ENCODE peak calls at places on chromosomes 13 and 19, in five cellular contexts. One of them, this sample, is unnamed.

GRCh38 chr19:2578911-2579677 is 103.2 kb downstream of the GADD45B start:
- DNase-seq in heart left ventricle: peak
- DNase-seq in MG63: peak
- DNase-seq in choroid plexus epithelial cell: peak
- DNase-seq in ascending aorta: peak
- DNase-seq in this sample: peak

GRCh38 chr13:31477961-31478360 is 261.4 kb upstream of the RXFP2 start:
- DNase-seq in heart left ventricle: no peak
- DNase-seq in MG63: peak
- DNase-seq in choroid plexus epithelial cell: peak
- DNase-seq in ascending aorta: no peak
- DNase-seq in this sample: no peak

GRCh38 chr13:113537205-113537604 is 46.7 kb upstream of the DCUN1D2 start:
- DNase-seq in heart left ventricle: no peak
- DNase-seq in MG63: no peak
- DNase-seq in choroid plexus epithelial cell: no peak
- DNase-seq in ascending aorta: no peak
- DNase-seq in this sample: no peak

GRCh38 chr19:3855321-3855720 is 13.5 kb downstream of the ZFR2 start:
- DNase-seq in heart left ventricle: no peak
- DNase-seq in MG63: no peak
- DNase-seq in choroid plexus epithelial cell: no peak
- DNase-seq in ascending aorta: no peak
- DNase-seq in this sample: peak

GRCh38 chr13:95834134-95834765 is 157.3 kb downstream of the DNAJC3 start:
- DNase-seq in heart left ventricle: peak
- DNase-seq in MG63: peak
- DNase-seq in choroid plexus epithelial cell: peak
- DNase-seq in ascending aorta: no peak
- DNase-seq in this sample: peak

GRCh38 chr13:21322304-21322965 is 136.7 kb downstream of the ZDHHC20 start:
- DNase-seq in heart left ventricle: no peak
- DNase-seq in MG63: no peak
- DNase-seq in choroid plexus epithelial cell: no peak
- DNase-seq in ascending aorta: no peak
- DNase-seq in this sample: no peak

GRCh38 chr13:73060251-73061160 is 1.7 kb downstream of the KLF5 start:
- DNase-seq in heart left ventricle: peak
- DNase-seq in MG63: peak
- DNase-seq in choroid plexus epithelial cell: peak
- DNase-seq in ascending aorta: peak
- DNase-seq in this sample: peak

GRCh38 chr19:35786299-35787160 is 11.2 kb downstream of the ARHGAP33 start:
- DNase-seq in heart left ventricle: no peak
- DNase-seq in MG63: no peak
- DNase-seq in choroid plexus epithelial cell: no peak
- DNase-seq in ascending aorta: no peak
- DNase-seq in this sample: no peak

GRCh38 chr13:60494296-60494695 is 97.3 kb downstream of the TDRD3 start:
- DNase-seq in heart left ventricle: no peak
- DNase-seq in MG63: no peak
- DNase-seq in choroid plexus epithelial cell: no peak
- DNase-seq in ascending aorta: no peak
- DNase-seq in this sample: no peak

GRCh38 chr13:73365240-73365639 is 306.4 kb downstream of the KLF5 start:
- DNase-seq in heart left ventricle: no peak
- DNase-seq in MG63: no peak
- DNase-seq in choroid plexus epithelial cell: no peak
- DNase-seq in ascending aorta: no peak
- DNase-seq in this sample: no peak

GRCh38 chr13:78187781-78188180 is 269.1 kb upstream of the EDNRB start:
- DNase-seq in heart left ventricle: no peak
- DNase-seq in MG63: no peak
- DNase-seq in choroid plexus epithelial cell: no peak
- DNase-seq in ascending aorta: no peak
- DNase-seq in this sample: no peak

GRCh38 chr19:48123907-48124675 is 13.5 kb upstream of the PLA2G4C start:
- DNase-seq in heart left ventricle: no peak
- DNase-seq in MG63: peak
- DNase-seq in choroid plexus epithelial cell: peak
- DNase-seq in ascending aorta: no peak
- DNase-seq in this sample: no peak

GRCh38 chr13:79287994-79288795 is 117.9 kb downstream of the RBM26 start:
- DNase-seq in heart left ventricle: no peak
- DNase-seq in MG63: no peak
- DNase-seq in choroid plexus epithelial cell: no peak
- DNase-seq in ascending aorta: no peak
- DNase-seq in this sample: no peak

GRCh38 chr19:13195678-13196077 is 45.5 kb downstream of the IER2 start:
- DNase-seq in heart left ventricle: no peak
- DNase-seq in MG63: no peak
- DNase-seq in choroid plexus epithelial cell: no peak
- DNase-seq in ascending aorta: no peak
- DNase-seq in this sample: peak

GRCh38 chr13:42498521-42498920 is 75.4 kb upstream of the TNFSF11 start:
- DNase-seq in heart left ventricle: no peak
- DNase-seq in MG63: no peak
- DNase-seq in choroid plexus epithelial cell: peak
- DNase-seq in ascending aorta: no peak
- DNase-seq in this sample: peak

GRCh38 chr19:3606690-3607289 is at the start of gene TBXA2R:
- DNase-seq in heart left ventricle: peak
- DNase-seq in MG63: peak
- DNase-seq in choroid plexus epithelial cell: peak
- DNase-seq in ascending aorta: peak
- DNase-seq in this sample: no peak

GRCh38 chr19:8459095-8459494 is 14.3 kb downstream of the HNRNPM start:
- DNase-seq in heart left ventricle: no peak
- DNase-seq in MG63: no peak
- DNase-seq in choroid plexus epithelial cell: peak
- DNase-seq in ascending aorta: no peak
- DNase-seq in this sample: no peak

GRCh38 chr13:85363504-85363903 is 435.7 kb downstream of the SLITRK6 start:
- DNase-seq in heart left ventricle: no peak
- DNase-seq in MG63: no peak
- DNase-seq in choroid plexus epithelial cell: no peak
- DNase-seq in ascending aorta: no peak
- DNase-seq in this sample: no peak

GRCh38 chr13:85368686-85369085 is 430.5 kb downstream of the SLITRK6 start:
- DNase-seq in heart left ventricle: no peak
- DNase-seq in MG63: no peak
- DNase-seq in choroid plexus epithelial cell: no peak
- DNase-seq in ascending aorta: no peak
- DNase-seq in this sample: no peak

GRCh38 chr13:85367887-85368286 is 431.3 kb downstream of the SLITRK6 start:
- DNase-seq in heart left ventricle: no peak
- DNase-seq in MG63: no peak
- DNase-seq in choroid plexus epithelial cell: peak
- DNase-seq in ascending aorta: no peak
- DNase-seq in this sample: no peak

GRCh38 chr13:85362980-85363379 is 436.2 kb downstream of the SLITRK6 start:
- DNase-seq in heart left ventricle: no peak
- DNase-seq in MG63: no peak
- DNase-seq in choroid plexus epithelial cell: no peak
- DNase-seq in ascending aorta: peak
- DNase-seq in this sample: no peak

GRCh38 chr13:85366759-85367417 is 432.3 kb downstream of the SLITRK6 start:
- DNase-seq in heart left ventricle: no peak
- DNase-seq in MG63: no peak
- DNase-seq in choroid plexus epithelial cell: peak
- DNase-seq in ascending aorta: no peak
- DNase-seq in this sample: no peak
- H3K4me3 ChIP-seq in heart left ventricle: no peak
- H3K4me3 ChIP-seq in MG63: no peak
- H3K4me3 ChIP-seq in choroid plexus epithelial cell: no peak
- H3K4me3 ChIP-seq in ascending aorta: no peak
- H3K4me3 ChIP-seq in this sample: no peak

GRCh38 chr13:75637101-75637774 is 1.1 kb downstream of the LMO7 start:
- DNase-seq in heart left ventricle: no peak
- DNase-seq in MG63: peak
- DNase-seq in choroid plexus epithelial cell: peak
- DNase-seq in ascending aorta: no peak
- DNase-seq in this sample: no peak

GRCh38 chr13:75639426-75639825 is 3.3 kb downstream of the LMO7 start:
- DNase-seq in heart left ventricle: no peak
- DNase-seq in MG63: no peak
- DNase-seq in choroid plexus epithelial cell: no peak
- DNase-seq in ascending aorta: no peak
- DNase-seq in this sample: no peak

GRCh38 chr13:75635101-75635620 is 969 bp upstream of the LMO7 start:
- DNase-seq in heart left ventricle: no peak
- DNase-seq in MG63: peak
- DNase-seq in choroid plexus epithelial cell: peak
- DNase-seq in ascending aorta: no peak
- DNase-seq in this sample: no peak

GRCh38 chr13:75635621-75636338 is at the start of gene LMO7:
- DNase-seq in heart left ventricle: peak
- DNase-seq in MG63: peak
- DNase-seq in choroid plexus epithelial cell: peak
- DNase-seq in ascending aorta: peak
- DNase-seq in this sample: peak

GRCh38 chr13:75636339-75637095 is 387 bp downstream of the LMO7 start:
- DNase-seq in heart left ventricle: no peak
- DNase-seq in MG63: peak
- DNase-seq in choroid plexus epithelial cell: peak
- DNase-seq in ascending aorta: peak
- DNase-seq in this sample: peak
- H3K4me3 ChIP-seq in heart left ventricle: peak
- H3K4me3 ChIP-seq in MG63: peak
- H3K4me3 ChIP-seq in choroid plexus epithelial cell: peak
- H3K4me3 ChIP-seq in ascending aorta: peak
- H3K4me3 ChIP-seq in this sample: peak

GRCh38 chr19:18098891-18099622 is 1.5 kb downstream of the MAST3 start:
- DNase-seq in heart left ventricle: no peak
- DNase-seq in MG63: no peak
- DNase-seq in choroid plexus epithelial cell: no peak
- DNase-seq in ascending aorta: no peak
- DNase-seq in this sample: peak
- H3K4me3 ChIP-seq in heart left ventricle: no peak
- H3K4me3 ChIP-seq in MG63: no peak
- H3K4me3 ChIP-seq in choroid plexus epithelial cell: no peak
- H3K4me3 ChIP-seq in ascending aorta: peak
- H3K4me3 ChIP-seq in this sample: peak

DNA sequence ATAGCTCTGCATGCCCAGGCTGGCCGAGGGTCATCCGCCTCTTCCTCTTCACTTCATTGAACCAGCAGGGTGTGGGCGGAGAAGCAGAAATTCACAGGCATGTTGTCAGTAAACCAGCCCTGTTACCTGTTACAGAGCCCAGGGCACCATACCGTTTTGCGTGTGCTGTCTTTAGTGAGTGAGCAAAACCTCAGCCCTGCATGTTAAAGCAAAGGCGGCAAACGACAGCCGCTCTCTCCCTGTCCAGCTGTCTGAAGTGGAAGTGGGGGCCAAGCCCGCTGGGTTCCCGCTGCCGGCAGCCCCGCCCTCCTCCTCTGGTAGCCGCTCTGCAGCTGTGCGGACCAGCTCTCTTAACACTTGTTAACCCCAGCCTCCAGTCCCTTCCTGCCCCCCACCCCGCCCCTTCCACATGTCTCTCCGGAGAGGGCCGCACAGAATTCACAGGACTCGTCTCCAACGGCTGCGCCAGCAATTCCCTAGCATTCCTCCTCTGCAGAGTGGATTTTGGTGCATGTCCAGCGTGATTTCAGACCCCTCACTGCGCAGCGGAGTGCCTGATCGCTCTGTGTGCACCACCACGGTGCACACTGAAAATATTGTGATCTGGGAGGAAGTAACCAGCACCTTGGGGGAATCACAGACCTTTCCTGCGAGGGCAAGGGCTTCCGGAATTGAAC is 12.7 kb downstream of the KLHL26 start:
- DNase-seq in heart left ventricle: peak
- DNase-seq in MG63: no peak
- DNase-seq in choroid plexus epithelial cell: peak
- DNase-seq in ascending aorta: no peak
- DNase-seq in this sample: no peak
- H3K4me3 ChIP-seq in heart left ventricle: peak
- H3K4me3 ChIP-seq in MG63: no peak
- H3K4me3 ChIP-seq in choroid plexus epithelial cell: peak
- H3K4me3 ChIP-seq in ascending aorta: peak
- H3K4me3 ChIP-seq in this sample: no peak

GRCh38 chr19:55342044-55342531 is 2.4 kb downstream of the KMT5C start:
- DNase-seq in heart left ventricle: no peak
- DNase-seq in MG63: no peak
- DNase-seq in choroid plexus epithelial cell: no peak
- DNase-seq in ascending aorta: no peak
- DNase-seq in this sample: no peak
- H3K4me3 ChIP-seq in heart left ventricle: no peak
- H3K4me3 ChIP-seq in MG63: no peak
- H3K4me3 ChIP-seq in choroid plexus epithelial cell: no peak
- H3K4me3 ChIP-seq in ascending aorta: no peak
- H3K4me3 ChIP-seq in this sample: no peak

GRCh38 chr13:110126391-110126961 is 180.5 kb downstream of the COL4A1 start:
- DNase-seq in heart left ventricle: peak
- DNase-seq in MG63: peak
- DNase-seq in choroid plexus epithelial cell: peak
- DNase-seq in ascending aorta: peak
- DNase-seq in this sample: no peak
- H3K4me3 ChIP-seq in heart left ventricle: peak
- H3K4me3 ChIP-seq in MG63: peak
- H3K4me3 ChIP-seq in choroid plexus epithelial cell: peak
- H3K4me3 ChIP-seq in ascending aorta: peak
- H3K4me3 ChIP-seq in this sample: no peak

DNA sequence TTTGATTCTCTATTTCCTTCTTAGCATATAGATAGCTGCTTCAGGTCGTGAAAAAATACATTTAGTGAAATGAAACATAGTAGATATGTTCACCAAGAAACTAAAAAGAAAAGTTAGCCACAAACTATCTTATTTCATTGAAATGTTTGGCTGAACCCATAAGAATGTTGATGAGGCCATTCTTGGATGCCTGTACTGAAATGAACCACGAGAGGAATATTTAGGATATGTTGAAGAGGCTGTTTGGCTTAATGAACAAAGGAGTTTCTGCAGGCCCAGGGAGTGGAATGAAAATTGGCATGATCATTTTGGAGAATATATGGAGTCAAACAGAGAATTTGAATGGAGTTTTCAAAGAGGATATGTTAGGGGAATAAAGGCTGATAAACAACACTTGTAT is 36.2 kb downstream of the KL start:
- DNase-seq in heart left ventricle: no peak
- DNase-seq in MG63: peak
- DNase-seq in choroid plexus epithelial cell: peak
- DNase-seq in ascending aorta: no peak
- DNase-seq in this sample: no peak
- H3K4me3 ChIP-seq in heart left ventricle: peak
- H3K4me3 ChIP-seq in MG63: peak
- H3K4me3 ChIP-seq in choroid plexus epithelial cell: no peak
- H3K4me3 ChIP-seq in ascending aorta: no peak
- H3K4me3 ChIP-seq in this sample: no peak